ENCODE peak calls at places on chromosomes 4 and X, in five cellular contexts. B, Z, M, L and H are unnamed samples.
A peak's percentile ranks its signal among the peaks of the same experiment; 100 is the strongest.

GRCh38 chr4:173735055-173735454 is 205.0 kb upstream of the HAND2 start:
- DNase-seq in B (peak; percentile 32), Z (no peak), M (no peak), L (no peak), H (no peak)

GRCh38 chrX:153953342-153953830 is 8.9 kb upstream of the RENBP start:
- DNase-seq in B (peak; percentile 65), Z (peak; percentile 54), M (peak; percentile 64), L (peak; percentile 73), H (peak; percentile 85)

GRCh38 chr4:125750827-125751466 is 436.2 kb downstream of the FAT4 start:
- DNase-seq in B (peak; percentile 86), Z (no peak), M (peak; percentile 62), L (peak; percentile 22), H (no peak)

GRCh38 chr4:8516061-8516573 is 64.1 kb upstream of the GPR78 start:
- DNase-seq in B (no peak), Z (no peak), M (no peak), L (no peak), H (no peak)

GRCh38 chr4:123248260-123248659 is 148.3 kb upstream of the SPRY1 start:
- DNase-seq in B (peak; percentile 47), Z (no peak), M (no peak), L (no peak), H (no peak)

GRCh38 chr4:130336585-130337217 is 1240.7 kb downstream of the C4orf33 start:
- DNase-seq in B (peak; percentile 60), Z (no peak), M (no peak), L (peak; percentile 7), H (no peak)

GRCh38 chr4:4780634-4781287 is 78.7 kb upstream of the MSX1 start:
- DNase-seq in B (peak; percentile 35), Z (no peak), M (peak; percentile 13), L (no peak), H (no peak)

GRCh38 chr4:76801621-76802545 is 96.1 kb downstream of the SOWAHB start:
- DNase-seq in B (no peak), Z (peak; percentile 48), M (no peak), L (no peak), H (no peak)

GRCh38 chr4:9923195-9923812 is 98.0 kb downstream of the SLC2A9 start:
- DNase-seq in B (no peak), Z (no peak), M (peak; percentile 15), L (no peak), H (no peak)

GRCh38 chr4:135418353-135418752 is 1216.8 kb upstream of the PABPC4L start:
- DNase-seq in B (peak; percentile 24), Z (no peak), M (peak; percentile 37), L (no peak), H (peak; percentile 6)

GRCh38 chr4:152190907-152191306 is 345.0 kb downstream of the FBXW7 start:
- DNase-seq in B (no peak), Z (no peak), M (no peak), L (no peak), H (no peak)

GRCh38 chr4:6573551-6573950 is 1.4 kb upstream of the MAN2B2 start:
- DNase-seq in B (no peak), Z (no peak), M (no peak), L (no peak), H (no peak)

GRCh38 chrX:45322382-45322781 is 121.7 kb upstream of the DIPK2B start:
- DNase-seq in B (peak; percentile 83), Z (no peak), M (peak; percentile 92), L (peak; percentile 45), H (peak; percentile 23)

DNA sequence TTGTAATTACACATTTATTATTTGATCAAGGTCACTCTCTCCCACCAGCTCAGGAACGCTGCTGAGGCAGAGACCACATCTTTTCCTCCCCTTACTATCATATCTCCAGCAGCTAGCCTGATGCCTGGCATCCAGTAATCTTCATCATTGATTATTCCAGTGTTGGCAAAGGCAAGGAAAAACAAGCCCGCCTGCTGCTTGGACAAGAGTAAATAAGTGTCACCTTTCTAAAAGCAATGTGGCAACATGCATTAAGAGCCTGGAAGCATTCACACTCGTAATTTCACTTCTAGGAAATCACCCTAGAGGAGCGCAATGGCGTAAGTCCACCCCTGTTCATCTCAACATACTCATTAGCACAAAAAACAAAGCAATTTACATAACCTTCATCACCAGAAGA is 54.8 kb downstream of the APLN start:
- DNase-seq in B (no peak), Z (no peak), M (no peak), L (no peak), H (no peak)
- TF ChIP-seq CTCF in B (no peak), Z (no peak), M (no peak), L (no peak), H (no peak)

GRCh38 chrX:149570668-149571067 is 16.6 kb downstream of the MAGEA9B start:
- DNase-seq in B (peak; percentile 36), Z (no peak), M (peak; percentile 50), L (no peak), H (no peak)
- TF ChIP-seq CTCF in B (no peak), Z (no peak), M (no peak), L (no peak), H (no peak)

DNA sequence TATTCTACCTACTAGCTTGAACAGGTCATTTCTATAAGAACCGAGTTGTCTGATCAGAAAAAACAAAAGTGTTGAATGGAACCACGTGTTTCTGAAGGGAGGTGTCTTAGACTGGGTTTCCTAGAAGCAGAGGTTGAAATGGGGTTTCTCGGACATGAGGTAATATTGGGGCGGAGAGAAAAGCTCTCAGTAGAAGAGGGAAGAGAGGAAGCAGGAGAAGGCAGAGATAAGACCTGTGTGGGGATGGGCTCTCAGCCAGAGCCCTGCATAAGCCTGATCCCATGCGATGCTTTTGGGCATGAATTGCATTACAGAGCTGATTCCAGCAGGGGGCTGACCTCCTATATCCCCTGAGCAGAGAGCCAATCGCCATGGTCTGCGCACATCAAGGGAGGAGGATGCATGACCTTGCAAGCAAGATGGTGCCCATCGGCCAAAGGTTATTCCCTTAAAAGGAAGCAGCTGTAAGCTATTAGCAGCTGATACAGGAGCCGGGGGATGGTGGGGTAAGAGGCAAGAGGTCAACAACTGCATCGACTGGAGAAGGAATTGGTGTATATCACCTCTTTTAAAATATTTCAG is 7.7 kb downstream of the ANOS1 start:
- DNase-seq in B (peak; percentile 22), Z (no peak), M (no peak), L (no peak), H (no peak)
- TF ChIP-seq CTCF in B (no peak), Z (no peak), M (peak; percentile 47), L (no peak), H (no peak)

GRCh38 chr4:52915730-52916129 is 53.6 kb downstream of the RASL11B start:
- DNase-seq in B (no peak), Z (no peak), M (no peak), L (no peak), H (no peak)
- TF ChIP-seq CTCF in B (no peak), Z (no peak), M (no peak), L (no peak), H (no peak)

GRCh38 chr4:93897559-93897958 is 69.0 kb downstream of the ATOH1 start:
- DNase-seq in B (peak; percentile 0), Z (no peak), M (peak; percentile 42), L (no peak), H (no peak)
- TF ChIP-seq CTCF in B (no peak), Z (peak; percentile 52), M (peak; percentile 57), L (no peak), H (no peak)